ENCODE peak calls at places on chromosomes 6 and 20, in five cellular contexts. O is vagina, V is GM12865, N is thoracic aorta, L is GM06990. Q is an unnamed sample.

GRCh38 chr6:52511572-52512151 is 65.2 kb downstream of the TRAM2 start:
- DNase-seq in N (no peak), L (no peak), O (no peak), V (no peak), Q (peak; percentile 67)

GRCh38 chr20:19830351-19830750 is 72.3 kb downstream of the RIN2 start:
- DNase-seq in V (no peak), L (no peak), O (peak; percentile 29), N (no peak), Q (no peak)

GRCh38 chr6:87968435-87969278 is 79.0 kb upstream of the SPACA1 start:
- DNase-seq in L (no peak), V (peak; percentile 45), N (no peak), O (no peak), Q (peak; percentile 4)

GRCh38 chr6:38034269-38034914 is 214.9 kb downstream of the ZFAND3 start:
- DNase-seq in N (no peak), L (no peak), O (no peak), V (peak; percentile 43), Q (peak; percentile 74)

GRCh38 chr6:144064402-144064830 is 31.0 kb downstream of the SF3B5 start:
- DNase-seq in O (no peak), L (peak; percentile 71), N (no peak), V (peak; percentile 67), Q (no peak)

GRCh38 chr20:36259177-36259835 is 23.0 kb downstream of the AAR2 start:
- DNase-seq in N (no peak), O (no peak), V (no peak), L (no peak), Q (no peak)

GRCh38 chr6:17703256-17703694 is 3.5 kb downstream of the NUP153 start:
- DNase-seq in O (no peak), N (peak; percentile 18), V (peak; percentile 62), L (peak; percentile 16), Q (peak; percentile 98)

GRCh38 chr6:97702226-97702625 is 419.2 kb upstream of the MMS22L start:
- DNase-seq in O (no peak), V (no peak), N (no peak), L (no peak), Q (no peak)

GRCh38 chr6:45677381-45677992 is 299.8 kb upstream of the SUPT3H start:
- DNase-seq in O (peak; percentile 65), N (no peak), V (peak; percentile 83), L (peak; percentile 50), Q (no peak)

GRCh38 chr20:62617711-62618483 is 24.4 kb upstream of the SLCO4A1 start:
- DNase-seq in L (peak; percentile 73), N (no peak), V (peak; percentile 71), O (no peak), Q (no peak)

GRCh38 chr6:110748458-110748857 is 66.8 kb downstream of the CDK19 start:
- DNase-seq in N (no peak), O (no peak), V (no peak), L (no peak), Q (no peak)

GRCh38 chr6:13813011-13813410 is 1.3 kb downstream of the MCUR1 start:
- DNase-seq in O (no peak), V (peak; percentile 13), N (no peak), L (no peak), Q (no peak)

GRCh38 chr6:107778242-107778641 is 45.9 kb downstream of the SCML4 start:
- DNase-seq in L (no peak), N (no peak), O (no peak), V (no peak), Q (no peak)

DNA sequence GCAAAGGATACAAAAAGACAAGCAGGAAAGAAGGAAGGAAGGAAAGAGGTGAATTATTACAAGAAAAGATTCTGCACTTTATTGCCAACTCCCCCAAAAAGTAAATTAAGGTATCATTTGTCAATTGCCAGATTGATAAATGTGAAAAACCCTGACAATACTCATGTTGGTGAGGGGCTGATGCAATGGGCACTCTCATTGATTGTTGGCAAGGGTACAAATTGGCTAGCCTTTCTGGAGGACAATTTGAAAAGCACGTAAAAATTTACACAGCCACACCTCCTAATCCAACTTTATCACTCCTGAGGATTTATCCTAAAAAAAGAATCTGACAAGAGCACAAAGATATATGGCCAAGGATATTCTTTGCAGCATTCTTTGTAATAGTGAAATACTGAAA is 47.7 kb downstream of the SCML4 start:
- DNase-seq in N (no peak), L (no peak), O (no peak), V (no peak), Q (no peak)
- TF ChIP-seq CTCF in N (no peak), L (no peak), O (no peak), V (no peak), Q (no peak)

GRCh38 chr6:151027295-151027747 is 161.8 kb downstream of the MTHFD1L start:
- DNase-seq in V (no peak), O (no peak), L (no peak), N (no peak), Q (no peak)

GRCh38 chr6:151024597-151024996 is 159.1 kb downstream of the MTHFD1L start:
- DNase-seq in V (no peak), O (no peak), N (peak; percentile 50), L (no peak), Q (no peak)

GRCh38 chr6:151025076-151025475 is 159.6 kb downstream of the MTHFD1L start:
- DNase-seq in O (no peak), L (no peak), V (no peak), N (no peak), Q (no peak)

GRCh38 chr6:151027936-151028838 is 162.7 kb downstream of the MTHFD1L start:
- DNase-seq in V (peak; percentile 20), O (no peak), N (no peak), L (no peak), Q (no peak)

DNA sequence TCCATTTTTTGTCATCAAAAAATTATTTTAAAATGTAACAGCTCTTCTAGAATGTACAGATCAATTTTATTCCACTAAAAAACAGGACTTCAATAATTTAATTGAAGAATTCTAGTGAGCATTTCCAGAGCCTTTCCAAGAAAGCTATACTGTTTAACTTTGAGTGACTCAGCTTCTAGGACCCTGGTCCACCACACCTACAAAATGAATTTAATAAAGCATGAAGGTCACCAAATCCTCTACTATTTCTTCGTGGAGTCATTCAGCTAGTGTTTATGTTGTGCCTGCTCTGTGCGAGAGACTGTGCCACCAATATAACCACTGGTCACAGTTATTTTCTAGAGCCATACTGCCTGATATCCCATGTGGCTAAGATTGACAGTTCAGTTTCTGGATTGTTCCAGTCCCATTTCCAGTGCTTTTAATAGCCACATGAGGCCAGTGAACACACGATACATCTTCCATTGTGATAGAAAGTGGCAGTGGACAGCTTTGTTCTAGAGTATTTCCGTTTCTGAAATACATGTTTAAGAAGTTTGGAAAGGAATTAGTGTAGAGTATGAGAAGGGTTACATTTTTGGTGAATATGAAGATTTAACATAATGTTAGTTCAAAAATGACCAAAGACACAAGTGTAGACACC is 160.6 kb downstream of the MTHFD1L start:
- DNase-seq in L (no peak), O (no peak), V (no peak), N (no peak), Q (no peak)
- TF ChIP-seq CTCF in L (no peak), O (no peak), V (no peak), N (no peak), Q (no peak)

DNA sequence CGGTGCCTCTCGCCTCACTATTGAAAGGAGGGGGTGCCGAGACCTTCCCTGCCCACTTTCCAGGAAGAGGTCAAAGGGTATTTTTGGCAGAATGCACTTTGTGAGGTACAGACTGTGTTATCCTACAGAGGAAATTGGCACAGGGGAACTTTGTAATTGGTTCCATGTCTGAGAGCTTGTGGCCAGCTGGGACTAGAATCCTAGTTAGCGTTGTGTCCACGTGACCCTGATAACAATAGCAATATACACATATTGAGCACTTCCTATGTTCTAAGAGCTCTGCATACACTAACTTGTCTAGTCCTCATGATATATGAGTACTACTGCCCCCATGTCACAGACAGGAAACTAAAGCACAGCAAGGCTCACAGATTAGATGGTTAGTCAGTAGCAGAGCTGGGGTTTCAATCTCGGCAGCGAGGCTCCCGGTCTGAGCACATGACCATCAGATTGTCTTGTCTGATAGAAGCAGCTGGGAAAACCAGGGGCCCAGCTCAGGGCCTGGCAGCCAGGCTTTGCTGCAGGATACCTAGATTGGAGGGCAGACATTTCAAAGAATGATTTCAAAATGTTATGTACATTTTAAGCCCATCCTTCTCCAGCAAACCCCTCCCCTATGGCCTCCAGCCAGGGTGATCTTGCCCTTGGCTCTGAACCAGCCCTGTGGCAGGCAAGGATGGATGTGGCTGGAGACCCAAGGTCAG is 1.4 kb downstream of the MAPK13 start:
- DNase-seq in N (no peak), V (peak; percentile 93), L (peak; percentile 81), O (peak; percentile 85), Q (peak; percentile 78)
- TF ChIP-seq CTCF in N (no peak), V (no peak), L (no peak), O (no peak), Q (no peak)

DNA sequence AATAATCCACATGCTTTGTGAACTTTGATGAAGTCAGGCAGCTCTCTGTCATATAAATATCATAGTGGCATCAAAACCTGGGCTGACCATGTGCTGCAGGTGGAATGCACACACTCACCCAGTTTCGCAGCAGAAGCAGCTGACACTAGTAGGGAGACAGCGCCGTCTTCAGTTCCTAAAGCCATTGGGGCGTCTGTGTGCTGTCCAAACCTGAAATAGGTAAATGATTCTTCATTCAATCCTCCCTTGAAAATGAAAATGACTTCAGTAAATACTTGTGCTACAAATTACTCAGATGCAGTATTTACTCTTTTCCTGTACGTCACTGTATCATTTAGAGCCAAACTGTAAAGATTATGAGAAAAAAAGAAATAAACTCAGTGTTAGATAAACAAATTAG is 127.5 kb downstream of the EYA4 start:
- DNase-seq in O (no peak), V (no peak), N (no peak), L (no peak), Q (no peak)
- TF ChIP-seq CTCF in O (no peak), V (no peak), N (no peak), L (no peak), Q (no peak)

GRCh38 chr6:113732384-113732966 is 124.7 kb upstream of the MARCKS start:
- DNase-seq in O (no peak), N (no peak), L (no peak), V (no peak), Q (peak; percentile 61)
- TF ChIP-seq CTCF in O (no peak), N (no peak), L (no peak), V (no peak), Q (peak; percentile 19)

DNA sequence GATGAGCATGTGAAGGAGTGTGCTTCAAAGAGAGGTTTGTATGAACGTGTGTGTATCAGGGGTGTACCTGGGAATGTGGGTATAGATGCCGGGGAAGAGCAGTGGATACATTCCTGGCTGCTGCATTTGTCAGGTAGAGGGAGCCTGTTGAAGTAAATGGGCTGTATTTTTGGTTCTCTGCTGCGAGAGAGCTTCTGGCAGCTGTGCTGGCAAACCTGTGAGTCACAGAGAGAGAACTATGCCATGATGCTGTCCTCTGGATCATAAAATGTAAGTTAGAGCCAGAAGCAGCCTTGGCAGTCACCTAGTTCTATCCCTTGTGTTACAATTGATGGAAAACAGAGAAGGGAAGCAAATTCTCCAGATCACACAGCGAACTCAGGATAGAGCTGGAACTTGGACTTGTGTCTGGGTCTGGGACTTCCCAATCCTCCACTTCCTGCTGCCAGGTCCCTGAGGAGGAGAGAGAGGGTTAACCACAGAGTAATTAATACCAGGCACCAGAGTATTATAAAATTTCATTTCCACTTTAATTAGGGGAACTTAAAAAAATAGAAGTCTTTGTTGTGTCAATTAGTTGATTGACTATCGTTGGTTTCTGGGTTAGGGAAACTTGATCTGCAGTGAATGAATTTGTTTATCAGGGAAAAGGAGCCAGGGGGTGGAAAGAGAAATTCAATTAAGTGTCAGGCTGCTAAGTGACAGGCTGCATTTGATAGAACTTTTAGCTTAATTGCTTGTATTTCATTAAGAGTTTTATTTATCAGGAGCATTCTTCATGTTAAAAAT is 41.1 kb upstream of the GTSF1L start:
- DNase-seq in V (no peak), O (no peak), N (no peak), L (no peak), Q (peak; percentile 76)
- TF ChIP-seq CTCF in V (no peak), O (no peak), N (peak; percentile 11), L (no peak), Q (peak; percentile 25)

GRCh38 chr6:16168858-16169257 is 40.0 kb downstream of the MYLIP start:
- DNase-seq in V (peak; percentile 66), O (no peak), N (no peak), L (no peak), Q (peak; percentile 66)
- TF ChIP-seq CTCF in V (peak; percentile 56), O (no peak), N (no peak), L (peak; percentile 72), Q (peak; percentile 80)

GRCh38 chr6:43286995-43287716 is 10.9 kb upstream of the SLC22A7 start:
- DNase-seq in L (no peak), O (no peak), N (no peak), V (no peak), Q (no peak)
- TF ChIP-seq CTCF in L (no peak), O (no peak), N (no peak), V (no peak), Q (peak; percentile 7)